ENCODE peak calls at places on chromosomes 3 and 15, in ten cellular contexts. One of them, this sample, is unnamed.

GRCh38 chr3:184546252-184546651 is 15.3 kb upstream of the EPHB3 start:
- DNase-seq in IMR-90: no peak
- DNase-seq in astrocyte of the spinal cord: no peak
- DNase-seq in dorsolateral prefrontal cortex: no peak
- DNase-seq in fibroblast of lung: no peak
- DNase-seq in WERI-Rb-1: no peak
- DNase-seq in PC-3: no peak
- DNase-seq in keratinocyte: no peak
- DNase-seq in mucosa of descending colon: no peak
- DNase-seq in kidney epithelial cell: no peak
- DNase-seq in this sample: no peak

GRCh38 chr3:15284121-15284889 is 48.1 kb downstream of the SH3BP5 start:
- DNase-seq in mucosa of descending colon: no peak
- DNase-seq in WERI-Rb-1: no peak
- DNase-seq in IMR-90: no peak
- DNase-seq in dorsolateral prefrontal cortex: no peak
- DNase-seq in PC-3: peak
- DNase-seq in kidney epithelial cell: no peak
- DNase-seq in astrocyte of the spinal cord: no peak
- DNase-seq in fibroblast of lung: no peak
- DNase-seq in keratinocyte: no peak
- DNase-seq in this sample: peak

GRCh38 chr3:72258366-72258765 is 473.4 kb upstream of the PROK2 start:
- DNase-seq in kidney epithelial cell: no peak
- DNase-seq in astrocyte of the spinal cord: no peak
- DNase-seq in WERI-Rb-1: no peak
- DNase-seq in IMR-90: no peak
- DNase-seq in keratinocyte: no peak
- DNase-seq in mucosa of descending colon: no peak
- DNase-seq in PC-3: no peak
- DNase-seq in dorsolateral prefrontal cortex: no peak
- DNase-seq in fibroblast of lung: no peak
- DNase-seq in this sample: no peak

GRCh38 chr15:25172691-25173090 is 217.9 kb downstream of the SNRPN start:
- DNase-seq in WERI-Rb-1: no peak
- DNase-seq in kidney epithelial cell: no peak
- DNase-seq in fibroblast of lung: no peak
- DNase-seq in IMR-90: no peak
- DNase-seq in dorsolateral prefrontal cortex: no peak
- DNase-seq in keratinocyte: no peak
- DNase-seq in mucosa of descending colon: no peak
- DNase-seq in astrocyte of the spinal cord: no peak
- DNase-seq in PC-3: no peak
- DNase-seq in this sample: no peak

GRCh38 chr3:39154323-39155021 is 1.1 kb upstream of the CSRNP1 start:
- DNase-seq in astrocyte of the spinal cord: no peak
- DNase-seq in WERI-Rb-1: peak
- DNase-seq in kidney epithelial cell: no peak
- DNase-seq in dorsolateral prefrontal cortex: no peak
- DNase-seq in mucosa of descending colon: peak
- DNase-seq in fibroblast of lung: peak
- DNase-seq in PC-3: no peak
- DNase-seq in keratinocyte: no peak
- DNase-seq in IMR-90: no peak
- DNase-seq in this sample: no peak

GRCh38 chr15:50925281-50925680 is 16.8 kb downstream of the AP4E1 start:
- DNase-seq in dorsolateral prefrontal cortex: no peak
- DNase-seq in kidney epithelial cell: no peak
- DNase-seq in keratinocyte: no peak
- DNase-seq in astrocyte of the spinal cord: no peak
- DNase-seq in fibroblast of lung: no peak
- DNase-seq in PC-3: no peak
- DNase-seq in mucosa of descending colon: no peak
- DNase-seq in WERI-Rb-1: no peak
- DNase-seq in IMR-90: no peak
- DNase-seq in this sample: no peak

GRCh38 chr3:117097356-117097755 is 387.8 kb downstream of the TUSC7 start:
- DNase-seq in WERI-Rb-1: no peak
- DNase-seq in mucosa of descending colon: no peak
- DNase-seq in dorsolateral prefrontal cortex: no peak
- DNase-seq in astrocyte of the spinal cord: no peak
- DNase-seq in IMR-90: peak
- DNase-seq in PC-3: no peak
- DNase-seq in kidney epithelial cell: no peak
- DNase-seq in fibroblast of lung: peak
- DNase-seq in keratinocyte: no peak
- DNase-seq in this sample: no peak

GRCh38 chr3:55958605-55959004 is 471.5 kb upstream of the WNT5A start:
- DNase-seq in dorsolateral prefrontal cortex: no peak
- DNase-seq in kidney epithelial cell: no peak
- DNase-seq in mucosa of descending colon: no peak
- DNase-seq in PC-3: no peak
- DNase-seq in fibroblast of lung: no peak
- DNase-seq in WERI-Rb-1: no peak
- DNase-seq in astrocyte of the spinal cord: no peak
- DNase-seq in keratinocyte: no peak
- DNase-seq in IMR-90: no peak
- DNase-seq in this sample: no peak

GRCh38 chr15:42385206-42385979 is 26.1 kb downstream of the CAPN3 start:
- DNase-seq in astrocyte of the spinal cord: peak
- DNase-seq in IMR-90: peak
- DNase-seq in keratinocyte: no peak
- DNase-seq in PC-3: peak
- DNase-seq in mucosa of descending colon: peak
- DNase-seq in fibroblast of lung: peak
- DNase-seq in WERI-Rb-1: peak
- DNase-seq in dorsolateral prefrontal cortex: no peak
- DNase-seq in kidney epithelial cell: no peak
- DNase-seq in this sample: peak

GRCh38 chr3:129617381-129618185 is 11.1 kb upstream of the PLXND1 start:
- DNase-seq in mucosa of descending colon: peak
- DNase-seq in kidney epithelial cell: no peak
- DNase-seq in fibroblast of lung: no peak
- DNase-seq in dorsolateral prefrontal cortex: no peak
- DNase-seq in astrocyte of the spinal cord: no peak
- DNase-seq in keratinocyte: no peak
- DNase-seq in PC-3: no peak
- DNase-seq in WERI-Rb-1: no peak
- DNase-seq in IMR-90: no peak
- DNase-seq in this sample: no peak

GRCh38 chr3:197423376-197423775 is 125.0 kb upstream of the DLG1 start:
- DNase-seq in mucosa of descending colon: no peak
- DNase-seq in fibroblast of lung: no peak
- DNase-seq in dorsolateral prefrontal cortex: no peak
- DNase-seq in IMR-90: no peak
- DNase-seq in keratinocyte: no peak
- DNase-seq in WERI-Rb-1: no peak
- DNase-seq in PC-3: no peak
- DNase-seq in kidney epithelial cell: no peak
- DNase-seq in astrocyte of the spinal cord: no peak
- DNase-seq in this sample: no peak

GRCh38 chr15:95469601-95470000 is 860.9 kb upstream of the NR2F2 start:
- DNase-seq in kidney epithelial cell: no peak
- DNase-seq in dorsolateral prefrontal cortex: no peak
- DNase-seq in mucosa of descending colon: no peak
- DNase-seq in IMR-90: no peak
- DNase-seq in PC-3: no peak
- DNase-seq in keratinocyte: no peak
- DNase-seq in WERI-Rb-1: no peak
- DNase-seq in astrocyte of the spinal cord: peak
- DNase-seq in fibroblast of lung: no peak
- DNase-seq in this sample: no peak

GRCh38 chr15:67085237-67085817 is 19.9 kb downstream of the SMAD3 start:
- DNase-seq in kidney epithelial cell: no peak
- DNase-seq in astrocyte of the spinal cord: no peak
- DNase-seq in keratinocyte: no peak
- DNase-seq in mucosa of descending colon: no peak
- DNase-seq in fibroblast of lung: no peak
- DNase-seq in WERI-Rb-1: no peak
- DNase-seq in IMR-90: no peak
- DNase-seq in dorsolateral prefrontal cortex: no peak
- DNase-seq in PC-3: no peak
- DNase-seq in this sample: no peak
- TF ChIP-seq CTCF in kidney epithelial cell: no peak
- TF ChIP-seq CTCF in astrocyte of the spinal cord: no peak
- TF ChIP-seq CTCF in keratinocyte: no peak
- TF ChIP-seq CTCF in mucosa of descending colon: no peak
- TF ChIP-seq CTCF in fibroblast of lung: no peak
- TF ChIP-seq CTCF in WERI-Rb-1: no peak
- TF ChIP-seq CTCF in IMR-90: no peak
- TF ChIP-seq CTCF in dorsolateral prefrontal cortex: no peak
- TF ChIP-seq CTCF in PC-3: no peak
- TF ChIP-seq CTCF in this sample: no peak

GRCh38 chr15:70703483-70703882 is 59.9 kb downstream of the UACA start:
- DNase-seq in mucosa of descending colon: no peak
- DNase-seq in PC-3: peak
- DNase-seq in IMR-90: no peak
- DNase-seq in WERI-Rb-1: no peak
- DNase-seq in dorsolateral prefrontal cortex: no peak
- DNase-seq in fibroblast of lung: peak
- DNase-seq in keratinocyte: no peak
- DNase-seq in kidney epithelial cell: no peak
- DNase-seq in astrocyte of the spinal cord: no peak
- DNase-seq in this sample: peak

GRCh38 chr15:70703066-70703465 is 60.3 kb downstream of the UACA start:
- DNase-seq in IMR-90: no peak
- DNase-seq in mucosa of descending colon: no peak
- DNase-seq in PC-3: no peak
- DNase-seq in WERI-Rb-1: no peak
- DNase-seq in astrocyte of the spinal cord: no peak
- DNase-seq in fibroblast of lung: peak
- DNase-seq in dorsolateral prefrontal cortex: no peak
- DNase-seq in keratinocyte: no peak
- DNase-seq in kidney epithelial cell: no peak
- DNase-seq in this sample: no peak

GRCh38 chr15:70704166-70704565 is 59.2 kb downstream of the UACA start:
- DNase-seq in PC-3: no peak
- DNase-seq in IMR-90: no peak
- DNase-seq in keratinocyte: no peak
- DNase-seq in kidney epithelial cell: no peak
- DNase-seq in fibroblast of lung: no peak
- DNase-seq in dorsolateral prefrontal cortex: no peak
- DNase-seq in astrocyte of the spinal cord: no peak
- DNase-seq in WERI-Rb-1: no peak
- DNase-seq in mucosa of descending colon: no peak
- DNase-seq in this sample: no peak

GRCh38 chr15:70702584-70702983 is 60.8 kb downstream of the UACA start:
- DNase-seq in dorsolateral prefrontal cortex: no peak
- DNase-seq in PC-3: no peak
- DNase-seq in keratinocyte: no peak
- DNase-seq in IMR-90: no peak
- DNase-seq in WERI-Rb-1: no peak
- DNase-seq in kidney epithelial cell: no peak
- DNase-seq in astrocyte of the spinal cord: no peak
- DNase-seq in fibroblast of lung: no peak
- DNase-seq in mucosa of descending colon: no peak
- DNase-seq in this sample: no peak

GRCh38 chr15:70701891-70702568 is 61.3 kb downstream of the UACA start:
- DNase-seq in mucosa of descending colon: no peak
- DNase-seq in PC-3: peak
- DNase-seq in dorsolateral prefrontal cortex: no peak
- DNase-seq in kidney epithelial cell: no peak
- DNase-seq in IMR-90: peak
- DNase-seq in WERI-Rb-1: no peak
- DNase-seq in keratinocyte: no peak
- DNase-seq in fibroblast of lung: peak
- DNase-seq in astrocyte of the spinal cord: peak
- DNase-seq in this sample: peak
- H3K4me3 ChIP-seq in mucosa of descending colon: no peak
- H3K4me3 ChIP-seq in PC-3: peak
- H3K4me3 ChIP-seq in dorsolateral prefrontal cortex: no peak
- H3K4me3 ChIP-seq in kidney epithelial cell: no peak
- H3K4me3 ChIP-seq in IMR-90: peak
- H3K4me3 ChIP-seq in WERI-Rb-1: no peak
- H3K4me3 ChIP-seq in keratinocyte: peak
- H3K4me3 ChIP-seq in fibroblast of lung: peak
- H3K4me3 ChIP-seq in astrocyte of the spinal cord: peak
- H3K4me3 ChIP-seq in this sample: peak

GRCh38 chr15:31366169-31366734 is 39.6 kb downstream of the KLF13 start:
- DNase-seq in WERI-Rb-1: no peak
- DNase-seq in PC-3: no peak
- DNase-seq in astrocyte of the spinal cord: no peak
- DNase-seq in mucosa of descending colon: no peak
- DNase-seq in IMR-90: no peak
- DNase-seq in keratinocyte: no peak
- DNase-seq in kidney epithelial cell: no peak
- DNase-seq in dorsolateral prefrontal cortex: no peak
- DNase-seq in fibroblast of lung: no peak
- DNase-seq in this sample: peak
- TF ChIP-seq CTCF in WERI-Rb-1: peak
- TF ChIP-seq CTCF in PC-3: no peak
- TF ChIP-seq CTCF in astrocyte of the spinal cord: no peak
- TF ChIP-seq CTCF in mucosa of descending colon: no peak
- TF ChIP-seq CTCF in IMR-90: no peak
- TF ChIP-seq CTCF in keratinocyte: peak
- TF ChIP-seq CTCF in kidney epithelial cell: no peak
- TF ChIP-seq CTCF in dorsolateral prefrontal cortex: no peak
- TF ChIP-seq CTCF in fibroblast of lung: peak
- TF ChIP-seq CTCF in this sample: peak

DNA sequence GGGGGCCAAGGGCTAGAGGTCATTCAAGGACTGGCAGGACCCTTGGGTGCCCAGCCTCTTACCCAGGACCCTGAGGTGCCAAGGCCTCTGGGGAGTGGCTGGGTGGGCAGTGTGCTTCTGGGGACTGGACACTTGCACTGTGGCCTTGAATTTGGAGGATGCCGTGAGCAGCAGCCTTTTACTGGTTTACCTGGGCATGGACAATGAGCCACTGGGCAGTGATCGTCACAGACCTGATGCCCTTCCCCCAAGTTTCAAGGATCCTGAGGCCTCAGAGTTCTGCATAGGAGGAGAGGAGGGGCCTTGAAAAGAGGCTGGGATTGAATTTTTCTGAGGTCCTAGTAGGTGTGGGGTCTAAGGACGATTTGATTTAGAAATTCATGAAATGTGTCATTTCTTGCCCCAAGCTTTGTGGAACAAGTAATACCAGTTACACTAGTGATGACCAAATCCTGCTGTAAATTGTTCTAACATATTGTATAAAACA is 146.1 kb upstream of the TPM1 start:
- DNase-seq in astrocyte of the spinal cord: no peak
- DNase-seq in mucosa of descending colon: no peak
- DNase-seq in kidney epithelial cell: no peak
- DNase-seq in PC-3: peak
- DNase-seq in keratinocyte: peak
- DNase-seq in fibroblast of lung: no peak
- DNase-seq in dorsolateral prefrontal cortex: no peak
- DNase-seq in IMR-90: no peak
- DNase-seq in WERI-Rb-1: no peak
- DNase-seq in this sample: peak
- H3K4me3 ChIP-seq in astrocyte of the spinal cord: no peak
- H3K4me3 ChIP-seq in mucosa of descending colon: no peak
- H3K4me3 ChIP-seq in kidney epithelial cell: no peak
- H3K4me3 ChIP-seq in PC-3: peak
- H3K4me3 ChIP-seq in keratinocyte: peak
- H3K4me3 ChIP-seq in fibroblast of lung: no peak
- H3K4me3 ChIP-seq in dorsolateral prefrontal cortex: no peak
- H3K4me3 ChIP-seq in IMR-90: no peak
- H3K4me3 ChIP-seq in WERI-Rb-1: no peak
- H3K4me3 ChIP-seq in this sample: no peak